ENCODE peak calls at places on chromosomes 3 and 15, in six cellular contexts. W is thoracic aorta, C is Peyer's patch, R is endothelial cell of umbilical vein, H is stomach, Q is MM.1S. A is an unnamed sample. For H3K27me3, the result is how much of the 10 kb centered on the place peaks cover.

GRCh38 chr3:160754371-160754854 is 1.6 kb upstream of the PPM1L start:
- DNase-seq in Q (peak), H (peak), R (peak), W (no peak), C (peak), A (peak)

GRCh38 chr15:63519041-63519440 is 14.6 kb downstream of the USP3 start:
- DNase-seq in H (no peak), W (no peak), C (no peak), R (peak), Q (no peak), A (no peak)

GRCh38 chr15:30922469-30923311 is 19.0 kb downstream of the FAN1 start:
- DNase-seq in H (peak), W (no peak), R (peak), C (no peak), Q (no peak), A (peak)

GRCh38 chr3:15805756-15806266 is 8.0 kb upstream of the ANKRD28 start:
- DNase-seq in W (no peak), H (no peak), Q (peak), R (peak), C (no peak), A (peak)

GRCh38 chr3:63613561-63613960 is 38.9 kb upstream of the SNTN start:
- DNase-seq in H (no peak), Q (no peak), W (no peak), R (no peak), C (no peak), A (peak)

GRCh38 chr3:189842681-189843602 is 211.8 kb downstream of the TP63 start:
- DNase-seq in W (no peak), R (no peak), C (no peak), H (no peak), Q (no peak), A (peak)

GRCh38 chr15:39495871-39496459 is 84.9 kb upstream of the THBS1 start:
- DNase-seq in C (no peak), Q (no peak), W (no peak), H (no peak), R (no peak), A (peak)

GRCh38 chr3:101888653-101889052 is 39.3 kb downstream of the NFKBIZ start:
- DNase-seq in W (no peak), C (no peak), R (no peak), H (no peak), Q (no peak), A (no peak)

GRCh38 chr3:159323848-159324247 is 522.0 kb downstream of the MFSD1 start:
- DNase-seq in W (no peak), R (no peak), Q (no peak), C (no peak), H (no peak), A (peak)

GRCh38 chr3:159319156-159319555 is 517.3 kb downstream of the MFSD1 start:
- DNase-seq in C (no peak), H (no peak), Q (no peak), R (no peak), W (no peak), A (no peak)

GRCh38 chr3:159326998-159327397 is 525.1 kb downstream of the MFSD1 start:
- DNase-seq in Q (no peak), H (no peak), R (no peak), C (no peak), W (no peak), A (no peak)

DNA sequence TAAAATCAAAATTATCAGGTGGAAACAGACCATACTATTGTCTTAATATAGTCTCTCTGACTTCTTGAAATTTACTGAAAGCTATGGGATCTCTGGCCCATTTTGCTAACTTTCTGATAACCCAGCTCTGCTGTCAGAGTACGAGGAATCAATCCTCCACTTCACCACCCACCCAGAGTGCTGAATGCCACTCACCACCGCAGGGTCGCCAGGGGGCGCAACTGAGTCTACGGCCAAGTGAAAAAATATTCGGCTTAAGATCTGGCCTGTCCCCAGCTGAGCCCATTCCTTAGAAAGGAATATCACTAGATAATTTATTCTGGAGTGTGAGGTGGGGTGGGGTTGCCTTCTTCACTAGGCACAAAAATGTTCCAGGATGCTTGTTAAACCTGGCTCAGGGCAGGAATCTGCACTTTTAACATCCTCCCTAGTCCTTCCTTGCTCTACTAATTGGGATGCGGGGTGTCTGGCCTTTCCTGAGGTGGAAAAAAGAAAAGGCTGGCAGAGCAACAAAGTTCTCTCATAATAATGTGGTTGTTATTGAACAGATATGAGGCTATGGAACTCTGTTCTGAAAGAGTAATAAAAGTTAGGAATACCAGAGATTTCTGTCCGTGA is 520.6 kb downstream of the MFSD1 start:
- DNase-seq in Q (peak), W (no peak), R (no peak), C (no peak), H (no peak), A (no peak)
- TF ChIP-seq CTCF in Q (peak), W (peak), R (peak), C (no peak), H (no peak), A (peak)

GRCh38 chr3:10706156-10707088 is 109.6 kb upstream of the SLC6A11 start:
- DNase-seq in R (no peak), Q (no peak), H (no peak), C (no peak), W (no peak), A (no peak)
- H3K27me3 ChIP-seq in R (under half), Q (half or more), H (half or more), C (under half), W (under half), A (under half)

GRCh38 chr3:142850395-142851023 is 38.4 kb downstream of the PCOLCE2 start:
- DNase-seq in Q (no peak), R (peak), H (peak), C (no peak), W (no peak), A (peak)
- H3K4me3 ChIP-seq in Q (no peak), R (no peak), H (no peak), C (no peak), W (no peak), A (no peak)

GRCh38 chr15:59105839-59106238 is 893 bp downstream of the CCNB2 start:
- DNase-seq in Q (peak), H (no peak), C (no peak), R (no peak), W (no peak), A (peak)
- TF ChIP-seq CTCF in Q (peak), H (no peak), C (no peak), R (no peak), W (no peak), A (peak)

GRCh38 chr15:66170716-66171115 is 82.8 kb downstream of the MEGF11 start:
- DNase-seq in W (no peak), Q (no peak), R (no peak), C (no peak), H (no peak), A (no peak)

GRCh38 chr15:66170042-66170441 is 83.5 kb downstream of the MEGF11 start:
- DNase-seq in C (no peak), W (no peak), Q (no peak), R (no peak), H (no peak), A (no peak)

GRCh38 chr15:66169625-66170024 is 83.9 kb downstream of the MEGF11 start:
- DNase-seq in C (no peak), R (no peak), W (no peak), H (no peak), Q (no peak), A (no peak)

GRCh38 chr15:66171891-66172290 is 81.7 kb downstream of the MEGF11 start:
- DNase-seq in R (no peak), H (no peak), W (no peak), C (no peak), Q (no peak), A (no peak)

GRCh38 chr15:66172339-66172980 is 81.1 kb downstream of the MEGF11 start:
- DNase-seq in Q (no peak), W (no peak), R (no peak), H (no peak), C (no peak), A (no peak)
- H3K27me3 ChIP-seq in Q (under half), W (under half), R (under half), H (under half), C (under half), A (under half)

GRCh38 chr3:48038971-48039481 is 22.8 kb upstream of the MAP4 start:
- DNase-seq in R (peak), C (no peak), H (no peak), W (no peak), Q (no peak), A (no peak)

GRCh38 chr3:48042071-48042760 is 26.0 kb upstream of the MAP4 start:
- DNase-seq in W (no peak), C (no peak), H (no peak), Q (peak), R (no peak), A (peak)

GRCh38 chr3:48034000-48034516 is 17.8 kb upstream of the MAP4 start:
- DNase-seq in Q (peak), R (peak), H (no peak), C (no peak), W (no peak), A (peak)

DNA sequence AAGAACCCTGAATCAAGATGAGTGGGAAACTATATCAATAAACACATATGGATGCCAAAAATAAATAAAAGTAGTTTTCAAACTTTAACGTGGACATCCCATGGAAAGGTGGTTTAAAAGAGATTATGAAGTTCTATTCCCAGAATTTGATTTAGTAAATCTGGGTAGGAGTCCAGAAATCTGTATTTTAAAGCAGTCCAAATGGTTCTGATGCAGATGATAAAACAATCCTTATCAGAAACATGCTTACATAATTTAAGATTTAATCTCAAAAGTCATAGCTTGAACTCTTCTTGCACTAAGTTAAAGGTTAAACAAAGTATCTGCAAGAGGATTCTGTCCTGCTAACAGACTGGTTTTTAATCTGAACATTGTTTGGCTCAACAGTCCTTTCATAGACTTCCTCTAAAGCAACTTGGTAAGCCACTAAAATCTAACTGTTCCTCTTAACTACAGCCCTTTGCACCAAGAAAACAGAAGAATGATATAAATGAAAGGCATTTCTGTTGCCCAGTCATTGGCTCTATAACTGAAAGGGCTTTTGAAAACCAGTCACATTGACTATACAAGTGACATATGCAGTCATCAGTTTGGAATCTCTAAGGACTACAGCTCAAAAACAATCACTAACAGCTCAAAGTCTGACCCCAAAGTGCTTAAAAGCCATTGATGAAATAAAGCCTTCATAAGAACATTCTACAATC is 23.4 kb upstream of the MAP4 start:
- DNase-seq in H (no peak), Q (no peak), R (peak), C (no peak), W (no peak), A (peak)
- H3K4me3 ChIP-seq in H (no peak), Q (no peak), R (no peak), C (no peak), W (no peak), A (no peak)

A was measured in bronchial epithelial cell.